ENCODE peak calls at places on chromosomes 4 and X, in five cellular contexts. I, O, Y, H and L are unnamed samples.

GRCh38 chr4:110275871-110276270 is 77.5 kb upstream of the ELOVL6 start:
- DNase-seq in I (no peak), O (no peak), Y (no peak), H (no peak), L (no peak)

GRCh38 chr4:154551872-154552686 is 1.9 kb upstream of the PLRG1 start:
- DNase-seq in I (peak; percentile 62), O (peak; percentile 67), Y (peak; percentile 79), H (peak; percentile 69), L (peak; percentile 81)

GRCh38 chr4:92071587-92071986 is 232.2 kb upstream of the GRID2 start:
- DNase-seq in I (no peak), O (no peak), Y (no peak), H (no peak), L (no peak)

GRCh38 chr4:20251061-20251795 is 477 bp upstream of the SLIT2 start:
- DNase-seq in I (peak; percentile 7), O (no peak), Y (no peak), H (no peak), L (no peak)

GRCh38 chrX:80812176-80812575 is 2.5 kb upstream of the BRWD3 start:
- DNase-seq in I (no peak), O (no peak), Y (no peak), H (peak; percentile 31), L (peak; percentile 42)

GRCh38 chr4:152189451-152190179 is 346.3 kb downstream of the FBXW7 start:
- DNase-seq in I (no peak), O (no peak), Y (no peak), H (no peak), L (no peak)

GRCh38 chrX:94612140-94612539 is 938.1 kb downstream of the FAM133A start:
- DNase-seq in I (no peak), O (no peak), Y (no peak), H (no peak), L (no peak)

GRCh38 chr4:94635172-94635571 is 122.6 kb upstream of the BMPR1B start:
- DNase-seq in I (no peak), O (no peak), Y (no peak), H (no peak), L (no peak)

GRCh38 chr4:4880492-4880891 is 21.0 kb downstream of the MSX1 start:
- DNase-seq in I (no peak), O (no peak), Y (no peak), H (no peak), L (no peak)

GRCh38 chr4:69330345-69330744 is 50.1 kb downstream of the UGT2B28 start:
- DNase-seq in I (no peak), O (no peak), Y (no peak), H (no peak), L (no peak)

GRCh38 chrX:63754860-63755579 is 30.0 kb downstream of the ARHGEF9 start:
- DNase-seq in I (peak; percentile 16), O (peak; percentile 89), Y (peak; percentile 76), H (peak; percentile 95), L (peak; percentile 91)
- TF ChIP-seq POLR2A in I (no peak), O (peak; percentile 80), Y (peak; percentile 45), H (peak; percentile 27), L (peak; percentile 80)

DNA sequence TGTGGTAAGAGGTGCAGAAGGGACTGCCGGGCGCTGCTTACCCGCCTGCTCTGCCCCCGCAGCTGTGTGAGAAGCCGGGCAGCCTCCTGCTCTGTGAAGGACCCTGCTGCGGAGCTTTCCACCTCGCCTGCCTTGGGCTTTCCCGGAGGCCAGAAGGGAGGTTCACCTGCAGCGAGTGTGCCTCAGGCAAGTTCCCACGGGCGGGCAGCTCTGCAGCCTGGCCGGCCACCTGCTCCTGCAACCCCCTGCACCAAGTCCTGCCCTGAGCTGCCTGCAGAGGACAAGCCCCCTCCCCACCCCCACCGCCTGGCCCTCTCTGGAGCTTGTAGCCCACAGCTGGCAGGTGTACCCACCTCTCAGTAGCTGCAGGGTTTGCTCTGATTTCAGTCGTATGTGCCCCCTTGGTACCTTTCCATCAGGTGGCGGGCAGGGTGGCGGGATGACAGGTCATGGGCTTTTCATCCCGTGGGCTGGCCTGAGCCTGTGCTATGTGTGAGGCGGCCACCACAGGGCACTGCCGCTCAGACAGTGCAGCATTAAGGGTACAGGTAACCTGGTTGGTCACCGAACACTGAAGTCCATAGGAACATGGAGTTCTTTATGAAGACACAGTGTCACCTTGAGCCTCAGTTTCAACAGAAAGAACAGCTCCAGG is 56.6 kb downstream of the NELFA start:
- DNase-seq in I (no peak), O (no peak), Y (no peak), H (no peak), L (no peak)
- TF ChIP-seq POLR2A in I (no peak), O (no peak), Y (no peak), H (no peak), L (no peak)

DNA sequence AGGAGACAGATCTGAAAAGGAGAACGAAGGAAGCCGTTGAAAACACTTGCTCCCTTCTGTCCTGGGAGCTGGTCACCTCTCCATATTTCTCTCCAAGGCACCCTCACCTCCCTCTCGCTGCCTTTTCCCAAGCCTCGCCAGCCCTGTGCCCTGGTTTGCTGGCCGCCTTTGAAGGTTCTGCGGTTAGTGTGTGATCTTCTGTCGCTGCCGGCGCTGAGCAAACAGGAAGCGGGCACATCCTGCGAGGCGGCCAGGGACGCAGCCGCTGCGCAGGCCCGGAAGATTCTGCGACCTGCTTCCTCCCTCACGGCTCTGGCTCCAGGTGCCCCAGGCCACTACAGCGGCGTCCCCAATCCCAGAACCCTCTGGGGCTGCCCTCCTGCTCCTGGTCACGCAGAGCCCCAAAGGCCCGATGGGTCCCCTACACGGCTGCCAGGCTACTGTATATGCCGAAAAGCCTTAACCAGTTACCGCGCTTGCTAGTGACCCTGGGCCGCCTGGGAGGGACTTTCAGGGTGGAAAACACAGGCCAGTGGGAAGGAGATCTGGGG is 2.5 kb upstream of the SASH3 start:
- DNase-seq in I (no peak), O (peak; percentile 70), Y (no peak), H (peak; percentile 50), L (peak; percentile 7)
- TF ChIP-seq POLR2A in I (no peak), O (peak; percentile 29), Y (no peak), H (no peak), L (peak; percentile 20)

GRCh38 chr4:10114607-10115006 is 2.0 kb downstream of the WDR1 start:
- DNase-seq in I (no peak), O (no peak), Y (no peak), H (no peak), L (no peak)
- TF ChIP-seq POLR2A in I (no peak), O (no peak), Y (no peak), H (no peak), L (no peak)

GRCh38 chrX:151973262-151973661 is 1.2 kb downstream of the GABRE start:
- DNase-seq in I (no peak), O (no peak), Y (no peak), H (no peak), L (no peak)

GRCh38 chrX:151973851-151974335 is 583 bp downstream of the GABRE start:
- DNase-seq in I (peak; percentile 38), O (peak; percentile 23), Y (no peak), H (peak; percentile 58), L (peak; percentile 2)

GRCh38 chrX:151975736-151976275 is 1.3 kb upstream of the GABRE start:
- DNase-seq in I (no peak), O (no peak), Y (no peak), H (no peak), L (no peak)

GRCh38 chrX:151975228-151975593 is 735 bp upstream of the GABRE start:
- DNase-seq in I (peak; percentile 28), O (no peak), Y (no peak), H (no peak), L (no peak)

DNA sequence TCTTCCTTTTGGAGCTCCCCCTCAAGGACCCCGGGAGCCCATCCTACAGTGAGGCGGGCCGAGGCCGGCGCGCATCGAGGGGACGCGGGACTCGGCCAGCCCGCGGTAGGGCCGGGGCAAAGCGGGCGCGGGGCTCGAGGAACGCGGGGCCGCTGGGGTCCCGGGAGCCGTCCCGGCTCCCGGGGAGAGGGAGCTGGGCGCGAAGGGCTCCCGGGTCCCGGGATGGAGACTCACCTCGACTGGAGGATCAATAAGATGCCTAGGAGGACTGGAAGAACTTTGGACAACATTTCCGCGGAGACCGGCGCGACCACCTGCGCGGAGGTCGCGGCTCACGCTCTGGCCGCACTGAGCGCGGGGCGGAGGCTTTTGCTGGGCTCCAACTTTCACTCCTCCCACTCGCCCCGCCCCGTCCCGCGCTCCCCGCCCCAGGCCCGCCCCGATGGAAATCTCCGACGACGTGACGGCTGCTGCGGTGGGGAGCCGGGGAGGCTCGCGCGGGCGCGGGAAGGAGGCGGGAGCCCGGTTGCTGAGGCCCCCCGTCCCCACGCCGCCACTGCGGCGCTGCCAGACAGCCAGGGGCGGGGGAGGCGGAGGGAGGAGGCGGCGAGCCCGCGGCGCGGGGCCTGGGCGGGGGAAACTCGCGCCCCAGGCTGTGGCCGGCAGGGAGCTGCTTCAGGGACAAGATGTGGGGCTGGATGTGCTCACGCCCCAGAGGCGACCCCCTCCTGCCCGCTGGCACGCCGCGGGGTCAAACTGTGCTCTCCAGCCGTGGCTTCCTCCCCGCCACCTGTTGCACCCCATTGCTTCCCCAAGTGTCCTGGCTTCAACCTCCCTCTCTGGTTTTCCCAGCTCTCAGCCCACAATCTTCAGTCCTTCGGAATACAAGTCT is at the start of gene GABRE:
- DNase-seq in I (peak; percentile 87), O (peak; percentile 64), Y (no peak), H (peak; percentile 57), L (peak; percentile 64)
- TF ChIP-seq POLR2A in I (peak; percentile 90), O (peak; percentile 71), Y (no peak), H (no peak), L (no peak)

GRCh38 chr4:140373328-140374129 is at the start of gene SCOC:
- DNase-seq in I (peak; percentile 99), O (peak; percentile 99), Y (peak; percentile 98), H (peak; percentile 100), L (peak; percentile 98)
- TF ChIP-seq POLR2A in I (peak; percentile 87), O (peak; percentile 55), Y (peak; percentile 50), H (no peak), L (peak; percentile 82)

DNA sequence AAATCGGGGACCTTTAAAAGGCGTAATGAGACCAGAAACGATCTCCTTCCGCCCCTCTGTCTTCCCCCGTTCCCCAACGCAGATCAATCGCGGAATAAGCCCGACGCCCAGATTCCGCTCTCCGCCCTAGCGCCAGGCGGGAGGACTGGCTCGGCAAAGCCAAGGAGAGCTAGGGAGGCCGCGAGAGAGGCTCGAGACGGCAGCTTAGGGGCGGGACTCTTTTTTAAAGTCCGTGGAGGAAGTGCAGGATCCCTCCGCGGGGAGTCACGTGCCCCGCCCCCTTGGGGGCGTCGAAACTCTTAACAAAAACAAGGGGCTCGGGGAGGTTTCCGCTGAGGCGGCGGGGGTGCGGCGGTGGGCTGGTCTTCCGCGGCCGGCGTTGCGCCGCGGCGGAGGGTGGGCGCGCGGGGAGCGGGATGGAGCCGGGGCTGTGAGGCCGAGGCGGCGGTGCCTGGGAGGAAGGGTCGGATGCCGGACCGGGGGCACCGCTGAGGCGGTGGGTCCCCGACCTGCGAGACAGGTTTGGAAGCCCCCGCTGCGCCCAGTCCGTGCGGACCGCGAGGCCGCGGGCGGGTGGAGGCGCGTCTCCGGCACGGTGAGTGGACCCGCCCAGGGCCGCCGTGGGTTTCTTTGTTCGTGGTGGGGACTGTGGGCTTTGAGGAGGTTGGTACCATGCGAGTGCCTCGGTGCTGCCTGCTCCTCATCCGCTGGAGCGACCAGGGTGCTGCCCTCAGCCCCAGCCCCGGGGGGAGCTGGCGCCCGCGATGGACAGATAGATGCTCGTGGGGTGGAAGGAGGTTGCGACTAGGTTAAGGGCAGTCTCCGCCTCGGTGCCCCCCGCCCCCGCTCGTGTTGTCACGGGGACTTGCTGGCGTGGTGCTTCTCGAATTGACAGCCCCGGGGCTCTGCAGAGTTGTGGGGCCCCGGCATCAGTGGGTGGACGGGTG is at the start of gene CCNG2:
- DNase-seq in I (peak; percentile 73), O (peak; percentile 84), Y (no peak), H (peak; percentile 83), L (peak; percentile 93)
- TF ChIP-seq POLR2A in I (no peak), O (peak; percentile 61), Y (peak; percentile 57), H (no peak), L (peak; percentile 11)